ENCODE peak calls at places on chromosomes 12 and 14, in eight cellular contexts. P is NCI-H1092 treated with DMSO at 0.1 percent for 48 hours; Y is nucleus accumbens; J is Peyer's patch; Z is stimulated activated CD8-positive, alpha-beta memory T cell treated with anti-CD3 and anti-CD28 coated beads, Interleukin-15, amount 100 ng/mL, for 48 hours; V is stimulated activated naive CD8-positive, alpha-beta T cell treated with anti-CD3 and anti-CD28 coated beads, Interleukin-15, amount 100 ng/mL, for 72 hours; G is progenitor cell of endocrine pancreas; K is iris pigment epithelial cell. W is an unnamed sample.
A peak's percentile ranks its signal among the peaks of the same experiment; 100 is the strongest.

GRCh38 chr14:99881011-99881410 is 87.8 kb downstream of the EML1 start:
- DNase-seq in P (no peak), Y (no peak), J (no peak), Z (no peak), V (no peak), G (no peak), K (no peak), W (no peak)

GRCh38 chr14:77889971-77890442 is 90.1 kb downstream of the ADCK1 start:
- DNase-seq in P (no peak), Y (no peak), J (no peak), Z (no peak), V (no peak), G (no peak), K (peak; percentile 90), W (no peak)

GRCh38 chr14:68977741-68978549 is 1.2 kb downstream of the ACTN1 start:
- DNase-seq in P (peak; percentile 66), Y (no peak), J (peak; percentile 74), Z (peak; percentile 64), V (peak; percentile 76), G (peak; percentile 38), K (peak; percentile 87), W (peak; percentile 38)

GRCh38 chr12:123384318-123384993 is 524 bp downstream of the KMT5A start:
- DNase-seq in P (peak; percentile 37), Y (no peak), J (peak; percentile 48), Z (no peak), V (no peak), G (peak; percentile 27), K (no peak), W (no peak)

GRCh38 chr12:56448860-56449621 is at the start of gene TIMELESS:
- DNase-seq in P (peak; percentile 89), Y (peak; percentile 93), J (peak; percentile 94), Z (peak; percentile 83), V (peak; percentile 86), G (peak; percentile 68), K (peak; percentile 90), W (peak; percentile 74)

GRCh38 chr12:52312086-52312485 is 9.1 kb downstream of the KRT83 start:
- DNase-seq in P (no peak), Y (no peak), J (no peak), Z (no peak), V (no peak), G (no peak), K (no peak), W (no peak)

GRCh38 chr12:9332564-9332963 is 124.4 kb upstream of the PZP start:
- DNase-seq in P (no peak), Y (no peak), J (no peak), Z (no peak), V (no peak), G (no peak), K (no peak), W (no peak)

GRCh38 chr12:115872919-115873357 is 404.6 kb downstream of the MED13L start:
- DNase-seq in P (no peak), Y (no peak), J (peak; percentile 85), Z (no peak), V (no peak), G (peak; percentile 44), K (no peak), W (no peak)

GRCh38 chr12:57722716-57723629 is 15.6 kb downstream of the AGAP2 start:
- DNase-seq in P (no peak), Y (no peak), J (peak; percentile 44), Z (no peak), V (no peak), G (no peak), K (no peak), W (no peak)

GRCh38 chr12:86774841-86775386 is 518.7 kb upstream of the MGAT4C start:
- DNase-seq in P (no peak), Y (no peak), J (no peak), Z (no peak), V (no peak), G (no peak), K (peak; percentile 53), W (no peak)

GRCh38 chr12:119804011-119804641 is 73.0 kb downstream of the CIT start:
- DNase-seq in P (no peak), Y (peak; percentile 40), J (no peak), Z (no peak), V (no peak), G (peak; percentile 58), K (peak; percentile 55), W (peak; percentile 41)

GRCh38 chr14:82009076-82009475 is 475.4 kb upstream of the SEL1L start:
- DNase-seq in P (peak; percentile 9), Y (no peak), J (no peak), Z (no peak), V (no peak), G (no peak), K (no peak), W (no peak)

GRCh38 chr14:105019861-105020814 is 745 bp downstream of the CDCA4 start:
- DNase-seq in P (peak; percentile 27), Y (no peak), J (peak; percentile 73), Z (peak; percentile 30), V (peak; percentile 65), G (peak; percentile 49), K (peak; percentile 63), W (no peak)

GRCh38 chr12:57813971-57814771 is 4.4 kb downstream of the AVIL start:
- DNase-seq in P (no peak), Y (no peak), J (no peak), Z (no peak), V (no peak), G (no peak), K (no peak), W (no peak)

GRCh38 chr12:104546575-104546974 is 89.8 kb downstream of the CHST11 start:
- DNase-seq in P (no peak), Y (no peak), J (no peak), Z (no peak), V (no peak), G (no peak), K (no peak), W (no peak)

GRCh38 chr12:38850463-38850862 is 54.9 kb downstream of the CPNE8 start:
- DNase-seq in P (no peak), Y (no peak), J (no peak), Z (no peak), V (no peak), G (no peak), K (peak; percentile 21), W (no peak)

GRCh38 chr12:104519190-104519857 is 62.6 kb downstream of the CHST11 start:
- DNase-seq in P (no peak), Y (no peak), J (no peak), Z (peak; percentile 25), V (peak; percentile 41), G (no peak), K (no peak), W (no peak)

GRCh38 chr12:110543965-110544364 is 39.2 kb downstream of the PPTC7 start:
- DNase-seq in P (no peak), Y (no peak), J (no peak), Z (no peak), V (no peak), G (no peak), K (no peak), W (no peak)

GRCh38 chr14:94640721-94641631 is 28.8 kb downstream of the SERPINA3 start:
- DNase-seq in P (no peak), Y (no peak), J (no peak), Z (no peak), V (no peak), G (no peak), K (peak; percentile 20), W (no peak)

GRCh38 chr12:117387832-117388231 is 26.4 kb upstream of the NOS1 start:
- DNase-seq in P (no peak), Y (no peak), J (no peak), Z (no peak), V (no peak), G (no peak), K (no peak), W (no peak)

GRCh38 chr14:69346710-69347109 is 51.4 kb downstream of the ERH start:
- DNase-seq in P (no peak), Y (no peak), J (peak; percentile 62), Z (no peak), V (no peak), G (peak; percentile 47), K (peak; percentile 9), W (no peak)

GRCh38 chr14:61320806-61321384 is 484 bp upstream of the PRKCH start:
- DNase-seq in P (no peak), Y (no peak), J (no peak), Z (no peak), V (no peak), G (no peak), K (no peak), W (no peak)

GRCh38 chr14:54781936-54782802 is 120.5 kb downstream of the GCH1 start:
- DNase-seq in P (peak; percentile 80), Y (no peak), J (peak; percentile 17), Z (no peak), V (no peak), G (no peak), K (no peak), W (no peak)

GRCh38 chr12:73529231-73529630 is 1008.4 kb upstream of the ATXN7L3B start:
- DNase-seq in P (no peak), Y (no peak), J (no peak), Z (no peak), V (no peak), G (no peak), K (no peak), W (no peak)

W was measured in GOT3.